ENCODE peak calls at places on chromosomes 7 and 10, in ten cellular contexts. O is upper lobe of right lung; Z is pancreas; E is naive thymus-derived CD4-positive, alpha-beta T cell; P is tibial artery; R is sigmoid colon; U is gastrocnemius medialis; H is stomach; A is CD4-positive, alpha-beta memory T cell; D is lower lobe of right lung. J is an unnamed sample.

GRCh38 chr10:98852686-98853085 is 383.0 kb downstream of the HPSE2 start:
- DNase-seq in R (no peak), P (no peak), D (no peak), E (no peak), O (no peak), H (no peak), A (no peak), Z (no peak), U (no peak), J (no peak)

GRCh38 chr10:26044123-26044749 is 110.2 kb downstream of the MYO3A start:
- DNase-seq in H (peak; percentile 36), O (peak; percentile 69), D (peak; percentile 58), E (no peak), U (no peak), Z (no peak), P (no peak), R (no peak), A (no peak), J (no peak)

GRCh38 chr10:1360581-1361164 is 304.5 kb downstream of the WDR37 start:
- DNase-seq in H (no peak), R (no peak), P (no peak), Z (no peak), U (no peak), D (no peak), E (no peak), A (no peak), O (peak; percentile 39), J (no peak)

GRCh38 chr10:78316451-78316931 is 282.8 kb downstream of the RPS24 start:
- DNase-seq in O (no peak), U (no peak), E (no peak), D (no peak), R (peak; percentile 87), A (no peak), H (no peak), P (no peak), Z (no peak), J (peak; percentile 16)

GRCh38 chr7:27112960-27113949 is 10.8 kb upstream of the HOXA2 start:
- DNase-seq in H (no peak), E (no peak), D (peak; percentile 53), R (peak; percentile 90), A (no peak), P (no peak), Z (no peak), O (no peak), U (no peak), J (peak; percentile 86)

GRCh38 chr7:68511281-68511680 is 1087.0 kb upstream of the AUTS2 start:
- DNase-seq in H (no peak), D (no peak), Z (no peak), P (no peak), R (no peak), A (no peak), U (no peak), O (no peak), E (no peak), J (no peak)

GRCh38 chr10:44968101-44968886 is 8.7 kb downstream of the RASSF4 start:
- DNase-seq in H (no peak), A (no peak), Z (no peak), P (peak; percentile 84), D (peak; percentile 75), E (no peak), O (no peak), U (no peak), R (peak; percentile 83), J (peak; percentile 29)

GRCh38 chr10:7984325-7984724 is 70.2 kb upstream of the GATA3 start:
- DNase-seq in R (no peak), D (no peak), U (no peak), O (no peak), H (no peak), A (no peak), E (no peak), P (no peak), Z (no peak), J (no peak)

GRCh38 chr10:35426657-35427056 is 90.3 kb downstream of the CCNY start:
- DNase-seq in R (no peak), A (no peak), P (no peak), H (no peak), U (no peak), E (no peak), Z (no peak), D (no peak), O (no peak), J (no peak)

GRCh38 chr10:77863446-77863845 is 63.1 kb downstream of the DLG5 start:
- DNase-seq in H (no peak), U (no peak), Z (no peak), R (no peak), O (no peak), D (no peak), P (no peak), E (no peak), A (no peak), J (no peak)

GRCh38 chr7:21142081-21142480 is 285.8 kb upstream of the SP4 start:
- DNase-seq in E (no peak), O (no peak), D (no peak), A (no peak), P (no peak), R (no peak), Z (no peak), H (no peak), U (no peak), J (no peak)

GRCh38 chr10:75426880-75427279 is 4.5 kb upstream of the LRMDA start:
- DNase-seq in O (no peak), D (no peak), E (no peak), U (no peak), P (no peak), R (no peak), A (no peak), H (no peak), Z (no peak), J (no peak)

DNA sequence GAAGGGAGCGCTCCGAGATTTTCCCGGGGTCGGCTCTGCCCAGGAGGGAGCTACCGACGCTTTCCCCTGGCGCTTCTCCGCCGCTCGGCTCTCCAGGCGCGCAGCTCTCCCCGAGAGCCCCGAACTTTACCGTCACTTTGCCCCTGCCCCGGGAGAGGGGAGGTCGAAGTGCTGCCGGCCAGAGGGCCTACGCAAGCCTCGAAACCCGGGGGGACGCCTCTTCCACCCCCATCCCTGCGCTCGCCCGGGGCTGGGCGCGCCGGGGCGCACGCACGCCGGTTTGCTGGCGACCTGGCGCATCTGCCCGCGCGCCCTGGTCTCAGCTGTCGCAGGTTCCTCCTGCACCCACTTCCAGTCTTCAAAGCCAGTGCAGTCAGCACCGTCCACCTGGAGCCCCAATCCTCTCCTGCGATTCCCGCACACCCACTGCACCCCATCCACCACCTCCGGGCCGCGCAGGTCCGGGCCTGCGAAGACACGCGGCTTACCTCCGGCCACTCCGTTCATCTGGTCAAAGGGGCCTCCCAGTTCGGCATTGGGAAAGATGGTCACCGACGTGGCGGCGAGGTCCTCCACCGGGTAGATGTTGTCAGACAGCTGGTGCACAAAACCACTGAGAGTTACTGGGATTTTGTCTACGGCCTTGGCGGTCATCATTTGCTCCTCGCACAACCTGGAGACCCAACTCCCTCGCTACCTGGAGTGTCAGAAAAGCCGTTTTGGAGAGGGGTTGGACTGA is 624 bp downstream of the EGR2 start:
- DNase-seq in R (no peak), E (peak; percentile 28), H (no peak), P (no peak), Z (no peak), A (peak; percentile 28), O (peak; percentile 68), U (no peak), D (peak; percentile 54), J (peak; percentile 21)
- H3K4me3 ChIP-seq in R (peak overlapping the region; percentile 87), E (peak overlapping the region; percentile 69), H (peak overlapping the region; percentile 89), P (peak overlapping the region; percentile 70), Z (peak overlapping the region; percentile 93), A (peak overlapping the region; percentile 55), O (peak overlapping the region; percentile 88), U (peak overlapping the region; percentile 89), D (peak overlapping the region; percentile 71), J (peak overlapping the region; percentile 81)

GRCh38 chr10:109961181-109962001 is 38.1 kb upstream of the XPNPEP1 start:
- DNase-seq in D (no peak), A (no peak), R (no peak), Z (no peak), H (no peak), P (no peak), E (no peak), O (no peak), U (no peak), J (peak; percentile 53)
- H3K27ac ChIP-seq in D (no peak overlapping the region), A (no peak overlapping the region), R (no peak overlapping the region), Z (peak overlapping the region; percentile 59), H (peak overlapping the region; percentile 5), P (peak overlapping the region; percentile 3), E (no peak overlapping the region), O (no peak overlapping the region), U (no peak overlapping the region), J (no peak overlapping the region)

DNA sequence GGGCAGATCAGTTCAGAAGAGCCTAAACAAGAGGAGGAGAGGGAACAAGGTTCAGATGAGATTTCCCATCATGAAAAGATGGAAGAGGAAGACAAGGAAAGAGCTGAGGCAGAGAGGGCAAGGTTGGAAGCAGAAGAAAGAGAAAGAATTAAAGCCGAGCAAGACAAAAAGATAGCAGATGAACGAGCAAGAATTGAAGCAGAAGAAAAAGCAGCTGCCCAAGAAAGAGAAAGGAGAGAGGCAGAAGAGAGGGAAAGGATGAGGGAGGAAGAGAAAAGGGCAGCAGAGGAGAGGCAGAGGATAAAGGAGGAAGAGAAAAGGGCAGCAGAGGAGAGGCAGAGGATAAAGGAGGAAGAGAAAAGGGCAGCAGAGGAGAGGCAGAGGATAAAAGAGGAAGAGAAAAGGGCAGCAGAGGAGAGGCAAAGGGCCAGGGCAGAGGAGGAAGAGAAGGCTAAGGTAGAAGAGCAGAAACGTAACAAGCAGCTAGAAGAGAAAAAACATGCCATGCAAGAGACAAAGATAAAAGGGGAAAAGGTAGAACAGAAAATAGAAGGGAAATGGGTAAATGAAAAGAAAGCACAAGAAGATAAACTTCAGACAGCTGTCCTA is 52.7 kb upstream of the AGBL3 start:
- DNase-seq in E (no peak), H (no peak), Z (no peak), D (no peak), O (no peak), U (no peak), A (no peak), P (no peak), R (no peak), J (no peak)
- H3K36me3 ChIP-seq in E (no peaks in the 10 kb centered on the region), H (peaks cover 38% of the 10 kb centered on the region), Z (no peaks in the 10 kb centered on the region), D (peaks cover 22% of the 10 kb centered on the region), O (peaks cover 5% of the 10 kb centered on the region), U (no peaks in the 10 kb centered on the region), A (no peaks in the 10 kb centered on the region), P (peaks cover 38% of the 10 kb centered on the region), R (peaks cover 18% of the 10 kb centered on the region), J (no peaks in the 10 kb centered on the region)

DNA sequence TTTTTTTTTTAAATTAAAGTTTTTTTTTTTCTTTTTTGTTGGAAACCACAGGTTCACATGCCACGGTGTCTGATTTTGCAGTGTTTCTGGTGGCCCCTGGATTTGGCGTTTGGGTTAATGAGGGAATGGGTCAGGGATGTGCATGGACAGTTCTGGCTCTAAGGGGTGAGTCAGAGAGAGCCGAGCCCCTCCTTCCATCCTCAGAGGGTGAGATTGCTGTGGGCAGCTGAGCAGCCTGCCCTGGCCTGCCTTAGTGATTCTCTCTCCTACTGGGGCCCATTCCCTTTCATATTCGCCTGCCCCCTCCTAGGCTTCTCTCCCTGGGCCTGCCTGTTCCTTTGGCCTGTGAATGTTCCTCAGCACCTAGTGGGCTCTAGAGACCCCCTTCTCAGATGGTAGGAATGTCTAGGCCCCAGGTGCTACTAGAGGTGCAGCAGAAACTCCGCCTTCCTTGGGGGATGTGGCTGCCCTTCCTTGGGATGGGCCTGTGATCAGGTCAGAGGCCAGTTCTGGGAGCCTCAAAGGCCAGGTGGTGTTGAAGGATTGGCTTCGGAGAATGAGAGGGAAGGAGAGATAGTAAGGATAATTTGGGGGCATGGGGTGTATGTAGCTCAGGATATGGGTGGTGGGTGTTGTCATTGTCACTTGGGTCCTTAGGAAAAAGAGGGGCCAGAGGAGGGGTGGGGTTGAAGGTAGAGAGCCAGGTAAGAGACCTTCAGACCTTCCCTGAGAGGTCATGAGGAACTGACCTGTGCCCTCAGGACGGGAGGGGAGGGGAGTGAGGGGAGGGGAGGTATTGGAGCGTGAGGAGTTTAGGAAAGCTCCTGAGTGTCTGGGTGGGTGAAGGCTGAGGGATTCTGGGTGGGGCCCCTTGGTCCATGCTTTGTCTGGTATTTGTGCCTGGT is 19.8 kb downstream of the TSPAN14 start:
- DNase-seq in D (no peak), A (no peak), H (no peak), U (no peak), R (no peak), E (no peak), Z (no peak), O (no peak), P (no peak), J (no peak)
- H3K4me3 ChIP-seq in D (no peak overlapping the region), A (no peak overlapping the region), H (no peak overlapping the region), U (no peak overlapping the region), R (no peak overlapping the region), E (no peak overlapping the region), Z (no peak overlapping the region), O (no peak overlapping the region), P (no peak overlapping the region), J (no peak overlapping the region)

J was measured in colonic mucosa.